ENCODE peak calls at places on chromosomes 5 and 9, in nine cellular contexts. F, N, H, X, S, W, O, R and J are unnamed samples.
A peak's percentile ranks its signal among the peaks of the same experiment; 100 is the strongest.

GRCh38 chr5:43049216-43049615 is 9.1 kb upstream of the ANXA2R start:
- DNase-seq in H (no peak), N (no peak), R (no peak), S (no peak), X (no peak), F (no peak), O (no peak), W (no peak), J (no peak)

GRCh38 chr9:109986423-109987055 is 206.5 kb downstream of the PALM2AKAP2 start:
- DNase-seq in N (no peak), S (peak; percentile 93), F (no peak), H (peak; percentile 43), X (no peak), O (peak; percentile 93), R (no peak), W (no peak), J (no peak)

GRCh38 chr9:129412814-129413536 is 207.9 kb downstream of the C9orf50 start:
- DNase-seq in R (no peak), X (no peak), S (peak; percentile 72), F (no peak), W (no peak), H (peak; percentile 43), N (no peak), O (peak; percentile 42), J (no peak)

GRCh38 chr9:136550439-136551085 is 4.7 kb upstream of the NOTCH1 start:
- DNase-seq in H (peak; percentile 49), S (no peak), F (no peak), R (no peak), N (no peak), W (no peak), O (no peak), X (no peak), J (no peak)

GRCh38 chr9:37085233-37085632 is 35.1 kb upstream of the ZCCHC7 start:
- DNase-seq in O (no peak), S (no peak), N (no peak), X (no peak), W (no peak), R (no peak), F (no peak), H (no peak), J (no peak)

GRCh38 chr5:125410501-125411162 is 664.2 kb upstream of the ZNF608 start:
- DNase-seq in N (no peak), O (peak; percentile 25), H (peak; percentile 78), X (no peak), S (peak; percentile 38), R (no peak), F (no peak), W (no peak), J (no peak)

GRCh38 chr5:127352068-127352467 is 61.5 kb downstream of the MEGF10 start:
- DNase-seq in F (no peak), X (no peak), N (no peak), R (no peak), S (no peak), H (no peak), W (no peak), O (no peak), J (no peak)

GRCh38 chr9:38284039-38284767 is 108.3 kb upstream of the ALDH1B1 start:
- DNase-seq in H (no peak), O (no peak), F (peak; percentile 24), X (no peak), S (no peak), W (no peak), R (no peak), N (no peak), J (no peak)

GRCh38 chr5:138966236-138966985 is 91.3 kb upstream of the LRRTM2 start:
- DNase-seq in W (no peak), S (no peak), F (no peak), H (no peak), R (no peak), X (no peak), N (no peak), O (no peak), J (no peak)